ENCODE peak calls at places on chromosomes 16 and 17, in four cellular contexts. W, C, Z and Q are unnamed samples.

GRCh38 chr17:38748329-38749221 is at the start of gene PCGF2:
- DNase-seq in W (peak), C (peak), Z (peak), Q (peak)

GRCh38 chr16:50310308-50311133 is 44.2 kb downstream of the ADCY7 start:
- DNase-seq in W (peak), C (no peak), Z (peak), Q (no peak)

GRCh38 chr16:16004314-16004749 is 54.9 kb downstream of the ABCC1 start:
- DNase-seq in W (no peak), C (no peak), Z (no peak), Q (no peak)

GRCh38 chr17:67248291-67248690 is 3.3 kb upstream of the HELZ start:
- DNase-seq in W (no peak), C (no peak), Z (no peak), Q (no peak)

GRCh38 chr17:42288078-42288984 is at the start of gene STAT5A:
- DNase-seq in W (peak), C (peak), Z (peak), Q (no peak)

GRCh38 chr16:17431012-17431411 is 39.7 kb downstream of the XYLT1 start:
- DNase-seq in W (no peak), C (no peak), Z (no peak), Q (no peak)

GRCh38 chr16:55552621-55553020 is 13.9 kb upstream of the CAPNS2 start:
- DNase-seq in W (no peak), C (no peak), Z (no peak), Q (no peak)

GRCh38 chr16:67968440-67969285 is at the start of gene SLC12A4:
- DNase-seq in W (peak), C (peak), Z (peak), Q (peak)

GRCh38 chr17:39737331-39737760 is 392 bp upstream of the GRB7 start:
- DNase-seq in W (no peak), C (no peak), Z (no peak), Q (no peak)

GRCh38 chr17:7336240-7337175 is at the start of gene ACAP1:
- DNase-seq in W (no peak), C (no peak), Z (no peak), Q (no peak)

GRCh38 chr17:79295307-79295706 is 220.7 kb downstream of the ENGASE start:
- DNase-seq in W (no peak), C (no peak), Z (no peak), Q (no peak)

GRCh38 chr16:80023865-80024264 is 423.3 kb upstream of the MAF start:
- DNase-seq in W (no peak), C (no peak), Z (no peak), Q (no peak)

GRCh38 chr16:29678691-29679267 is at the start of gene QPRT:
- DNase-seq in W (no peak), C (peak), Z (no peak), Q (peak)

GRCh38 chr16:79250457-79251098 is 350.0 kb downstream of the MAF start:
- DNase-seq in W (no peak), C (no peak), Z (no peak), Q (no peak)

GRCh38 chr17:42795465-42795864 is 3.0 kb downstream of the COA3 start:
- DNase-seq in W (no peak), C (no peak), Z (no peak), Q (no peak)

GRCh38 chr16:90001761-90002503 is 17.3 kb downstream of the DBNDD1 start:
- DNase-seq in W (no peak), C (no peak), Z (peak), Q (no peak)

GRCh38 chr16:17367034-17367433 is 103.7 kb downstream of the XYLT1 start:
- DNase-seq in W (no peak), C (no peak), Z (no peak), Q (no peak)

GRCh38 chr17:58006563-58006923 is 503 bp downstream of the SRSF1 start:
- DNase-seq in W (peak), C (peak), Z (peak), Q (no peak)

GRCh38 chr17:64418506-64419339 is 28.1 kb upstream of the PECAM1 start:
- DNase-seq in W (no peak), C (no peak), Z (no peak), Q (no peak)

GRCh38 chr17:50280068-50280467 is 5.8 kb downstream of the TMEM92 start:
- DNase-seq in W (no peak), C (no peak), Z (no peak), Q (no peak)

GRCh38 chr17:40059729-40060475 is 2.9 kb upstream of the THRA start:
- DNase-seq in W (no peak), C (no peak), Z (no peak), Q (no peak)

GRCh38 chr17:66906321-66907278 is 57.9 kb upstream of the CACNG4 start:
- DNase-seq in W (peak), C (peak), Z (peak), Q (peak)

GRCh38 chr16:23967018-23967417 is 131.2 kb downstream of the PRKCB start:
- DNase-seq in W (no peak), C (no peak), Z (no peak), Q (no peak)

GRCh38 chr16:50696575-50697420 is 3.4 kb downstream of the NOD2 start:
- DNase-seq in W (peak), C (no peak), Z (peak), Q (no peak)

GRCh38 chr17:13568746-13569739 is 32.7 kb downstream of the HS3ST3A1 start:
- DNase-seq in W (no peak), C (no peak), Z (no peak), Q (no peak)

GRCh38 chr16:24536671-24537070 is 2.7 kb upstream of the RBBP6 start:
- DNase-seq in W (no peak), C (no peak), Z (no peak), Q (no peak)

GRCh38 chr17:61414141-61414935 is 14.7 kb downstream of the TBX2 start:
- DNase-seq in W (peak), C (no peak), Z (no peak), Q (no peak)

GRCh38 chr17:17151962-17152361 is 54.2 kb downstream of the PLD6 start:
- DNase-seq in W (peak), C (no peak), Z (peak), Q (no peak)

GRCh38 chr17:47324224-47325020 is 667 bp downstream of the EFCAB13 start:
- DNase-seq in W (peak), C (no peak), Z (peak), Q (no peak)

GRCh38 chr17:48629411-48629759 is 3.2 kb upstream of the HOXB9 start:
- DNase-seq in W (no peak), C (no peak), Z (no peak), Q (no peak)

GRCh38 chr17:68385490-68386215 is 71.6 kb downstream of the WIPI1 start:
- DNase-seq in W (no peak), C (no peak), Z (no peak), Q (no peak)

GRCh38 chr16:12050361-12050760 is 73.8 kb downstream of the SNX29 start:
- DNase-seq in W (peak), C (no peak), Z (no peak), Q (no peak)

GRCh38 chr16:13397126-13397525 is 495.7 kb downstream of the SHISA9 start:
- DNase-seq in W (no peak), C (no peak), Z (no peak), Q (no peak)

GRCh38 chr17:78854508-78854907 is 13.9 kb upstream of the USP36 start:
- DNase-seq in W (no peak), C (no peak), Z (peak), Q (no peak)

DNA sequence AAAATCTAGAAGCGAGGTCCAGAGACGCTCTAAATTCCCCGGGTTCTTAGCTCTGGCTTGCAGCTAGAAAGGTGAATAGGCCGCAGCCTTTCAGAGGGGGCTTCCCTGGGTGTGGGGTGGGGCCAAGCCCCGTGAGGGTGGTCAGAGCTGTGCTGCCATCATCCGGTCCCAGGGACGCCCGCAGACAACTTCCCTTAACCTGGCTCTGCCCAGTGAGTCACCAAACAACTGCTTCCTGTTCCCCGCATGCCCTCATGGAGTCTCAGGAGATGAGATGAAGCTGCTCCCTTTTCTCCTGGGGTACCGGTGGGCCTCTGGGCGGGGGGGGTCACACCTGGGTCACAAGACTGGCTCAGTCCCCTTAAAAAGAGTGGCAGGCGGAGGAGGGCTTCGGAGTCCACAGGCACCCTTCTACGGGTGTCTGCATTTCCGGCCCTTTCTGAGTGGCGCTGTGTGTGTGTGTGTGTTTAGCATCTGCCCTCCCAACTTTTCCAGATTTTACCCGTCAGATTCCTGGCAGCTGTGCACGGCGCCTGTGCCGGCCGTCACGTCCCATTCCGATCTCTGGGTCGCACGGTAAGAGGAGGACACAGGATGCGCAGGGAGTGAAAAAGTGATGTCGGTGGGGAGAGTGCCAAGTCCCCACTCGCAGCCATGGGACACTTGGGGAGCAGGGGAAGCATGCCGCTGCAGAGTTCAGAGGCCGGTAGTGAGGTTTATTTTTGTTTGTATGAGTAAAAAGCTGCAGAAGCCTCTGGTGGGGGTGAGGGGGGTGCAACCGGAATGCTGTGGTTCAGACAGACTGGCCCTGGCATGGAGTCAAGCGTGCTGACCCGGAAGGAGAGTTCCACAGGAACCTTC is 16.7 kb downstream of the HIC1 start:
- DNase-seq in W (no peak), C (no peak), Z (peak), Q (no peak)
- TF ChIP-seq CTCF in W (no peak), C (no peak), Z (no peak), Q (no peak)

DNA sequence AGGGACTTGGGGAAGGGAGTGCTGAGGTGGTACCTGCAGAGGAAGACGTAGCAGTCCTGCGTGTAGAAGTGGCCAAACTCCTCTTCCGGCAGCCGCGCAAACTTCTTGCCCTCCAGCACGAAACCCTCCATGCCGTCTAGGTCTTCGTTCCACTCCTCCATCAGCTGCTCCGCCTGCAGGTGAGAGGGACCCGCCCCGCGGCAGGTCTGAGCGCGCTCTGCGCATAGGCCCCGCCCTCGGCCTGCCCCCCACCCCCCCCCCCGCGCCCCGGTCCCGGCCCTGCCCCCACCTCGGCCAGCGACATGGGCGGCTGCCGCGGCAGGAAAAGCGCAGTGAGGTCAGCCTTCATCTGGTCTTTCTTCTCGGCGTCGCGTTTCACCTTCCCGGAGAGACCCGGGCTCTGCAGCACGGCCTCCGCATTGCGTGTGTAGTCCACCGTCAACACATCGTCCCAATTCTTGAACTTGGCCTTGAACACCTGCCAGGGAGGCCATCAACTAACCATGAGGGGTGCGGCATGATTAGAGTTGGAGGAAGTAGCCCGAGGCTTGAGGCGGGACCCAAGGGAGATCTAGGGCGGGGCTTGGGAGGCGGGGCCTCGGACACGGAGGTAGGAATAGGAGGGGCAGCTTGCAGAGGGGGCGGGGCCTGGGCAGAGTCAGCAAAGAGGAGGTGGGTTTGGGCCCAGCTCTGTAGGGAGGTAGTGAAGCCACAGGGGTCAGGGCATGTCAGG is 11.5 kb downstream of the FLII start:
- DNase-seq in W (no peak), C (no peak), Z (peak), Q (peak)
- TF ChIP-seq CTCF in W (no peak), C (no peak), Z (no peak), Q (no peak)

DNA sequence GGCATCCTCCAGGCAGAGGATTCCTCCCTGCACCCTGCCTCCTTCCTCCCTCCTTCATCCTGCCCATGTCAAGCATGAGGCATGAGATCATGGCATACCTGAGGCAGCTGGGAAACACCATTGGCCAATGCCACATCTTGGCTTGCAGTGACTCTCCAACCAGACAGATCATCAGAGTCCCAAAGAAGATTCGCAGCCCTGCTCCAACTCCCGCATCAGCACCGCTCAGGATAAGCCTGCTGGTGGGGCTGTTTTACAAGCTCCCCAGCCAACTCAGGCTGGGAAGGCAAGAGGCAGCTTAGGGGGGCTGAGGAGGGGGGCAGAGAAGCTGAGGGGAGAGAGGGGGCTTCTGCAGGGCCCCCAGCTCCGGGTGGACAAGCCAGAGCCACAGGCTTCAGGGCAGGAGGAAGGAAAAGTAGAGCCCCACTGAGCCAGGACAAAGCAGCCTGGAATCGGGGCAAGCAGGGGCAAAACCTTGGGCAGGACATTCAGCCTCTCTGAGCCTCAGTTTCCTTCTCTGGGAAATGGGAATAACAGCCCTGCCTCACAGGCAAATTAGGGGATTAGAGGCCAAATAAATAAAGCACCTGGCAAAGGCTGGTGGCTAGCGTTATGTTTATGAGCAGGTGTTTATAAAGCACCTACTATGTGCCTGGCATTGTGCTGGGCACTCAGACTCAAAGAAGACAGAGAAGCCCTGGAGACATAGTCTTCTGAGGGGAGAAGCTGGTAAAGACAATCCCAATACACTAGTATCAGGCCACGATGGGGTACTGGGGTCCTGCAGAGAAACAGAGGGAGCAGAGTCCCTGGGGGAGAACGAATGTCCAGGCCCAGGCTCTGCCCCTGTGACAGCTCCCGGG is 88.1 kb downstream of the GOSR1 start:
- DNase-seq in W (no peak), C (no peak), Z (no peak), Q (no peak)
- TF ChIP-seq CTCF in W (no peak), C (no peak), Z (no peak), Q (peak)

GRCh38 chr16:86498155-86498651 is 12.1 kb upstream of the FOXF1 start:
- DNase-seq in W (no peak), C (no peak), Z (no peak), Q (no peak)
- TF ChIP-seq CTCF in W (no peak), C (peak), Z (no peak), Q (no peak)

DNA sequence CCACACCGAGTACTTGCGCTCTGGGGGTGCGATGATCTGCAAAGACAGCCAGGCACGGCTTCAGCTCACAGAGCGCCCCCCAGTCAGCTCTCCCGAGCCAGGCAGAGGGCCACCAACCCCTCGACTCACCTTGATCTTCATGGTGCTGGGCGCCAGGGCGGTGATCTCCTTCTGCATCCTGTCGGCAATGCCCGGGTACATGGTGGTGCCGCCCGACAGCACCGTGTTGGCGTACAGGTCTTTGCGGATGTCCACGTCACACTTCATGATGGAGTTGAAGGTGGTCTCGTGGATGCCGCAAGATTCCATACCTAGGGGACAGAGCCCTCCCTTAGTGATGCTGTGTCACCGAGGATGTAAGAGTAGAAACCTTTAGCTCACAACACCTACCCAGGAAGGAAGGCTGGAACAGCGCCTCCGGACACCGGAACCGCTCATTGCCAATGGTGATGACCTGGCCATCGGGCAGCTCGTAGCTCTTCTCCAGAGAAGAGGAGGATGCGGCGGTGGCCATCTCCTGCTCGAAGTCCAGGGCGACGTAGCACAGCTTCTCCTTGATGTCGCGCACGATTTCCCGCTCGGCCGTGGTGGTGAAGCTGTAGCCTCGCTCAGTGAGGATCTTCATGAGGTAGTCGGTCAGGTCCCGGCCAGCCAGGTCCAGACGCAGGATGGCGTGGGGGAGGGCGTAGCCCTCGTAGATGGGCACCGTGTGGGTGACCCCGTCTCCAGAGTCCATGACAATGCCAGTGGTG is 1.6 kb downstream of the ACTG1 start:
- DNase-seq in W (peak), C (no peak), Z (no peak), Q (no peak)
- TF ChIP-seq CTCF in W (no peak), C (no peak), Z (no peak), Q (no peak)

DNA sequence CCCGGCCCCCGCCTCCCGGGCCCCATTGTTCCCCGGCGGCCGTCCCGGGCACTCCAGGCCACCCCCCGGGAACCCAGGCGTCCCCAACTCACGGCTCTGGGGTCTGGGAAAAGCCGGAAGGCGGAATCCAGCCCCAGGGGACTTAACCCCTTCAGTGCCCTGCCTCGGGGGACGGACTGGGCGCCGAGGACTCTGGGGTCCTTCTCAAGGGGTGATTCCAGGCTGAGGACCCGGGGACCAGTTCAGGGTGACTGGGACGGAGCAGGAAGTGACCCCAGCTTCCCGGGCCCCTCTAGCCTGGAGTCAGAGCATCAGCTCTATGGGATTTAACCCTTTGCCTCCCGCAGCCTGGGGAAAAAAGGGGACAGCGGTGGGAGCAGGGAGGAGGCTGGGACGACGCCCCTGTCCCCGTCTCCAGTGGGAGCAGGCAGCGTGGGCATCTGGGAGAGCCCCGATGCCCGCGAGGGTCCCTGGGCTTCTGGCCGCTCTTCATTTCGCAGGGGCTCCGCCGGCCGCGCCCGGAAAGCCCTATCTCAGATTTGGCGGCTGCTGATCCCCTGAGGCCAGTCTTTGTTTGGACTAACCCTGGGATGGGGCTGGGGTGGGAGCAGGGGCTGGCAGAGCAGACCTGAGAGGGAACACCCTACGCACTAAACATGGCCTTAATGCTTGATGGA is at the start of gene ZNF629:
- DNase-seq in W (peak), C (peak), Z (peak), Q (peak)
- TF ChIP-seq CTCF in W (peak), C (no peak), Z (no peak), Q (no peak)